ENCODE peak calls at places on chromosome 22, in six cellular contexts. One of them, this sample, is unnamed.

GRCh38 chr22:20418211-20418788 is 19.3 kb downstream of the SCARF2 start:
- DNase-seq in NCI-H82: peak; percentile 66
- DNase-seq in mucosa of descending colon: peak; percentile 63
- DNase-seq in IMR-90: peak; percentile 80
- DNase-seq in GM13977: peak; percentile 88
- DNase-seq in kidney tubule cell: peak; percentile 73
- DNase-seq in this sample: peak; percentile 64

GRCh38 chr22:29816128-29816527 is 21.9 kb downstream of the ASCC2 start:
- DNase-seq in kidney tubule cell: no peak
- DNase-seq in GM13977: no peak
- DNase-seq in IMR-90: no peak
- DNase-seq in mucosa of descending colon: peak; percentile 21
- DNase-seq in NCI-H82: no peak
- DNase-seq in this sample: peak; percentile 20

GRCh38 chr22:36585841-36586240 is 56.9 kb upstream of the EIF3D start:
- DNase-seq in mucosa of descending colon: no peak
- DNase-seq in IMR-90: peak; percentile 20
- DNase-seq in NCI-H82: peak; percentile 17
- DNase-seq in GM13977: no peak
- DNase-seq in kidney tubule cell: peak; percentile 42
- DNase-seq in this sample: no peak

GRCh38 chr22:44089717-44090570 is 65.8 kb downstream of the PARVB start:
- DNase-seq in mucosa of descending colon: no peak
- DNase-seq in IMR-90: no peak
- DNase-seq in kidney tubule cell: no peak
- DNase-seq in GM13977: no peak
- DNase-seq in NCI-H82: no peak
- DNase-seq in this sample: no peak

GRCh38 chr22:41478891-41479521 is 10.1 kb downstream of the ACO2 start:
- DNase-seq in kidney tubule cell: peak; percentile 38
- DNase-seq in IMR-90: peak; percentile 59
- DNase-seq in NCI-H82: peak; percentile 46
- DNase-seq in GM13977: peak; percentile 29
- DNase-seq in mucosa of descending colon: no peak
- DNase-seq in this sample: no peak

GRCh38 chr22:32528316-32528715 is 53.7 kb downstream of the FBXO7 start:
- DNase-seq in IMR-90: no peak
- DNase-seq in NCI-H82: no peak
- DNase-seq in mucosa of descending colon: no peak
- DNase-seq in GM13977: no peak
- DNase-seq in kidney tubule cell: no peak
- DNase-seq in this sample: no peak

GRCh38 chr22:48953103-48953720 is 874.5 kb downstream of the BRD1 start:
- DNase-seq in mucosa of descending colon: no peak
- DNase-seq in GM13977: no peak
- DNase-seq in kidney tubule cell: no peak
- DNase-seq in NCI-H82: no peak
- DNase-seq in IMR-90: no peak
- DNase-seq in this sample: no peak

GRCh38 chr22:32518848-32519247 is 44.2 kb downstream of the FBXO7 start:
- DNase-seq in IMR-90: no peak
- DNase-seq in mucosa of descending colon: no peak
- DNase-seq in NCI-H82: peak; percentile 48
- DNase-seq in kidney tubule cell: no peak
- DNase-seq in GM13977: no peak
- DNase-seq in this sample: peak; percentile 29

GRCh38 chr22:32097018-32097417 is 54.0 kb downstream of the SLC5A1 start:
- DNase-seq in kidney tubule cell: no peak
- DNase-seq in mucosa of descending colon: no peak
- DNase-seq in NCI-H82: no peak
- DNase-seq in GM13977: no peak
- DNase-seq in IMR-90: no peak
- DNase-seq in this sample: no peak

GRCh38 chr22:20155330-20156041 is 4.6 kb upstream of the CCDC188 start:
- DNase-seq in IMR-90: no peak
- DNase-seq in NCI-H82: peak; percentile 92
- DNase-seq in mucosa of descending colon: peak; percentile 21
- DNase-seq in kidney tubule cell: peak; percentile 54
- DNase-seq in GM13977: no peak
- DNase-seq in this sample: peak; percentile 42

GRCh38 chr22:20063271-20064139 is 16.5 kb upstream of the DGCR8 start:
- DNase-seq in IMR-90: no peak
- DNase-seq in NCI-H82: no peak
- DNase-seq in kidney tubule cell: no peak
- DNase-seq in mucosa of descending colon: no peak
- DNase-seq in GM13977: no peak
- DNase-seq in this sample: no peak

GRCh38 chr22:23831781-23832180 is 7.0 kb downstream of the DERL3 start:
- DNase-seq in GM13977: no peak
- DNase-seq in NCI-H82: no peak
- DNase-seq in kidney tubule cell: no peak
- DNase-seq in mucosa of descending colon: no peak
- DNase-seq in IMR-90: no peak
- DNase-seq in this sample: no peak

GRCh38 chr22:26106412-26106811 is 62.9 kb upstream of the SEZ6L start:
- DNase-seq in NCI-H82: no peak
- DNase-seq in IMR-90: no peak
- DNase-seq in GM13977: no peak
- DNase-seq in kidney tubule cell: no peak
- DNase-seq in mucosa of descending colon: no peak
- DNase-seq in this sample: no peak